ENCODE peak calls at places on chromosomes 12 and 14, in ten cellular contexts. One of them, this sample, is unnamed.

GRCh38 chr12:124921200-124922008 is 7.0 kb upstream of the UBC start:
- DNase-seq in iPS-NIHi11: no peak
- DNase-seq in stomach: peak; percentile 63
- DNase-seq in KG1: no peak
- DNase-seq in NCI-H2171: no peak
- DNase-seq in GM04504: no peak
- DNase-seq in stimulated activated CD4-positive, alpha-beta T cell treated with anti-CD3 and anti-CD28 coated beads, Interleukin-1b, Interleukin-23, amount 100 ng/mL, for 48 hours: peak; percentile 92
- DNase-seq in pancreas: no peak
- DNase-seq in pons: peak; percentile 83
- DNase-seq in K562: peak; percentile 56
- DNase-seq in this sample: no peak

GRCh38 chr12:20270557-20270956 is 97.8 kb upstream of the PDE3A start:
- DNase-seq in iPS-NIHi11: no peak
- DNase-seq in pancreas: no peak
- DNase-seq in GM04504: no peak
- DNase-seq in stomach: no peak
- DNase-seq in K562: no peak
- DNase-seq in NCI-H2171: no peak
- DNase-seq in stimulated activated CD4-positive, alpha-beta T cell treated with anti-CD3 and anti-CD28 coated beads, Interleukin-1b, Interleukin-23, amount 100 ng/mL, for 48 hours: no peak
- DNase-seq in pons: no peak
- DNase-seq in KG1: no peak
- DNase-seq in this sample: no peak

GRCh38 chr12:130477221-130477620 is 139.5 kb downstream of the PIWIL1 start:
- DNase-seq in stomach: no peak
- DNase-seq in pons: no peak
- DNase-seq in NCI-H2171: no peak
- DNase-seq in iPS-NIHi11: no peak
- DNase-seq in stimulated activated CD4-positive, alpha-beta T cell treated with anti-CD3 and anti-CD28 coated beads, Interleukin-1b, Interleukin-23, amount 100 ng/mL, for 48 hours: no peak
- DNase-seq in K562: no peak
- DNase-seq in pancreas: no peak
- DNase-seq in GM04504: no peak
- DNase-seq in KG1: no peak
- DNase-seq in this sample: no peak

GRCh38 chr12:22268973-22269372 is 65.5 kb downstream of the ST8SIA1 start:
- DNase-seq in NCI-H2171: no peak
- DNase-seq in GM04504: no peak
- DNase-seq in pons: no peak
- DNase-seq in stimulated activated CD4-positive, alpha-beta T cell treated with anti-CD3 and anti-CD28 coated beads, Interleukin-1b, Interleukin-23, amount 100 ng/mL, for 48 hours: no peak
- DNase-seq in stomach: no peak
- DNase-seq in iPS-NIHi11: no peak
- DNase-seq in pancreas: no peak
- DNase-seq in KG1: no peak
- DNase-seq in K562: no peak
- DNase-seq in this sample: no peak

GRCh38 chr14:77014004-77014604 is 14.4 kb downstream of the IRF2BPL start:
- DNase-seq in stomach: peak; percentile 77
- DNase-seq in pancreas: peak; percentile 84
- DNase-seq in KG1: no peak
- DNase-seq in GM04504: no peak
- DNase-seq in pons: no peak
- DNase-seq in K562: no peak
- DNase-seq in NCI-H2171: no peak
- DNase-seq in iPS-NIHi11: peak; percentile 73
- DNase-seq in stimulated activated CD4-positive, alpha-beta T cell treated with anti-CD3 and anti-CD28 coated beads, Interleukin-1b, Interleukin-23, amount 100 ng/mL, for 48 hours: no peak
- DNase-seq in this sample: no peak

GRCh38 chr14:75298187-75298985 is 19.8 kb downstream of the FOS start:
- DNase-seq in pancreas: no peak
- DNase-seq in KG1: no peak
- DNase-seq in GM04504: no peak
- DNase-seq in K562: no peak
- DNase-seq in iPS-NIHi11: no peak
- DNase-seq in NCI-H2171: no peak
- DNase-seq in stimulated activated CD4-positive, alpha-beta T cell treated with anti-CD3 and anti-CD28 coated beads, Interleukin-1b, Interleukin-23, amount 100 ng/mL, for 48 hours: no peak
- DNase-seq in pons: no peak
- DNase-seq in stomach: peak; percentile 55
- DNase-seq in this sample: no peak

GRCh38 chr12:124752437-124753229 is 111.0 kb downstream of the SCARB1 start:
- DNase-seq in K562: no peak
- DNase-seq in KG1: no peak
- DNase-seq in stomach: no peak
- DNase-seq in pancreas: no peak
- DNase-seq in pons: no peak
- DNase-seq in iPS-NIHi11: no peak
- DNase-seq in stimulated activated CD4-positive, alpha-beta T cell treated with anti-CD3 and anti-CD28 coated beads, Interleukin-1b, Interleukin-23, amount 100 ng/mL, for 48 hours: no peak
- DNase-seq in GM04504: no peak
- DNase-seq in NCI-H2171: peak; percentile 61
- DNase-seq in this sample: no peak

GRCh38 chr14:90864741-90865140 is 48.5 kb upstream of the TTC7B start:
- DNase-seq in stomach: no peak
- DNase-seq in NCI-H2171: no peak
- DNase-seq in stimulated activated CD4-positive, alpha-beta T cell treated with anti-CD3 and anti-CD28 coated beads, Interleukin-1b, Interleukin-23, amount 100 ng/mL, for 48 hours: no peak
- DNase-seq in pancreas: no peak
- DNase-seq in iPS-NIHi11: no peak
- DNase-seq in GM04504: no peak
- DNase-seq in K562: no peak
- DNase-seq in KG1: no peak
- DNase-seq in pons: no peak
- DNase-seq in this sample: no peak

GRCh38 chr12:95943231-95943842 is at the start of gene AMDHD1:
- DNase-seq in pancreas: no peak
- DNase-seq in stomach: peak; percentile 56
- DNase-seq in KG1: no peak
- DNase-seq in GM04504: no peak
- DNase-seq in iPS-NIHi11: peak; percentile 78
- DNase-seq in NCI-H2171: peak; percentile 19
- DNase-seq in pons: no peak
- DNase-seq in stimulated activated CD4-positive, alpha-beta T cell treated with anti-CD3 and anti-CD28 coated beads, Interleukin-1b, Interleukin-23, amount 100 ng/mL, for 48 hours: peak; percentile 56
- DNase-seq in K562: no peak
- DNase-seq in this sample: no peak

GRCh38 chr14:103543721-103544626 is 15.0 kb downstream of the TRMT61A start:
- DNase-seq in stomach: no peak
- DNase-seq in NCI-H2171: no peak
- DNase-seq in K562: no peak
- DNase-seq in KG1: no peak
- DNase-seq in pancreas: peak; percentile 14
- DNase-seq in pons: peak; percentile 76
- DNase-seq in iPS-NIHi11: no peak
- DNase-seq in GM04504: no peak
- DNase-seq in stimulated activated CD4-positive, alpha-beta T cell treated with anti-CD3 and anti-CD28 coated beads, Interleukin-1b, Interleukin-23, amount 100 ng/mL, for 48 hours: no peak
- DNase-seq in this sample: no peak

GRCh38 chr12:123532021-123532420 is 1.5 kb downstream of the RILPL1 start:
- DNase-seq in GM04504: no peak
- DNase-seq in NCI-H2171: no peak
- DNase-seq in iPS-NIHi11: no peak
- DNase-seq in KG1: peak; percentile 25
- DNase-seq in K562: no peak
- DNase-seq in stomach: no peak
- DNase-seq in pons: peak; percentile 60
- DNase-seq in pancreas: peak; percentile 22
- DNase-seq in stimulated activated CD4-positive, alpha-beta T cell treated with anti-CD3 and anti-CD28 coated beads, Interleukin-1b, Interleukin-23, amount 100 ng/mL, for 48 hours: peak; percentile 6
- DNase-seq in this sample: no peak

GRCh38 chr14:92493492-92493891 is 20.1 kb upstream of the RIN3 start:
- DNase-seq in stimulated activated CD4-positive, alpha-beta T cell treated with anti-CD3 and anti-CD28 coated beads, Interleukin-1b, Interleukin-23, amount 100 ng/mL, for 48 hours: no peak
- DNase-seq in KG1: no peak
- DNase-seq in iPS-NIHi11: no peak
- DNase-seq in GM04504: no peak
- DNase-seq in K562: no peak
- DNase-seq in stomach: no peak
- DNase-seq in pancreas: peak; percentile 7
- DNase-seq in NCI-H2171: no peak
- DNase-seq in pons: no peak
- DNase-seq in this sample: no peak

GRCh38 chr12:75766263-75767160 is 255.1 kb upstream of the KRR1 start:
- DNase-seq in stimulated activated CD4-positive, alpha-beta T cell treated with anti-CD3 and anti-CD28 coated beads, Interleukin-1b, Interleukin-23, amount 100 ng/mL, for 48 hours: no peak
- DNase-seq in stomach: no peak
- DNase-seq in pancreas: no peak
- DNase-seq in iPS-NIHi11: no peak
- DNase-seq in NCI-H2171: no peak
- DNase-seq in GM04504: no peak
- DNase-seq in KG1: no peak
- DNase-seq in K562: no peak
- DNase-seq in pons: peak; percentile 50
- DNase-seq in this sample: peak; percentile 33